ENCODE peak calls at places on chromosomes 16 and 17, in nine cellular contexts. D is GM23338, L is neural progenitor cell, M is hepatocyte, Q is GM23248, B is HCT116, F is MM.1S, T is OCI-LY7, U is SK-N-SH. S is an unnamed sample.

GRCh38 chr16:2078096-2078495 is 30.3 kb downstream of the TSC2 start:
- DNase-seq in D (no peak), L (no peak), B (no peak), M (no peak), T (no peak), U (no peak), Q (no peak), F (no peak), S (no peak)

GRCh38 chr17:7060165-7060890 is 16.4 kb upstream of the SLC16A11 start:
- DNase-seq in T (no peak), B (peak), F (peak), D (no peak), M (no peak), L (no peak), Q (peak), U (no peak), S (peak)

GRCh38 chr17:73210002-73210678 is 17.3 kb downstream of the COG1 start:
- DNase-seq in B (no peak), L (no peak), D (no peak), Q (peak), M (no peak), T (no peak), U (peak), F (no peak), S (peak)

GRCh38 chr16:53085539-53086450 is 31.0 kb downstream of the CHD9 start:
- DNase-seq in U (peak), T (no peak), Q (peak), M (peak), L (no peak), B (no peak), D (no peak), F (no peak), S (no peak)

GRCh38 chr17:1484586-1485310 is 7.7 kb downstream of the MYO1C start:
- DNase-seq in T (peak), U (peak), D (peak), B (peak), L (peak), Q (peak), F (peak), M (peak), S (peak)

GRCh38 chr16:82649766-82650165 is 23.0 kb downstream of the CDH13 start:
- DNase-seq in U (no peak), B (no peak), T (no peak), F (no peak), M (no peak), L (no peak), Q (no peak), D (no peak), S (no peak)

GRCh38 chr16:27223701-27224100 is 20.4 kb downstream of the KDM8 start:
- DNase-seq in D (no peak), Q (no peak), L (no peak), M (no peak), T (no peak), F (no peak), U (no peak), B (no peak), S (no peak)

GRCh38 chr16:53654946-53655345 is 48.7 kb downstream of the RPGRIP1L start:
- DNase-seq in B (no peak), Q (no peak), T (no peak), D (no peak), F (no peak), M (no peak), U (no peak), L (no peak), S (no peak)

GRCh38 chr16:1206326-1206725 is 18.7 kb downstream of the TPSG1 start:
- DNase-seq in D (no peak), L (no peak), Q (no peak), B (no peak), F (no peak), U (no peak), T (no peak), M (no peak), S (no peak)

GRCh38 chr16:50011707-50012106 is 13.3 kb upstream of the CNEP1R1 start:
- DNase-seq in Q (no peak), F (no peak), L (no peak), D (no peak), U (no peak), B (no peak), T (no peak), M (no peak), S (no peak)

GRCh38 chr16:1746693-1747195 is 24.6 kb downstream of the NME3 start:
- DNase-seq in U (no peak), Q (no peak), D (no peak), M (no peak), F (no peak), T (no peak), L (no peak), B (no peak), S (no peak)

GRCh38 chr17:50908860-50909764 is 43.0 kb upstream of the TOB1 start:
- DNase-seq in L (peak), D (peak), M (peak), T (no peak), F (no peak), B (no peak), Q (no peak), U (no peak), S (no peak)

GRCh38 chr16:79261461-79261860 is 339.1 kb downstream of the MAF start:
- DNase-seq in Q (no peak), U (peak), M (peak), T (no peak), D (peak), F (no peak), B (no peak), L (peak), S (no peak)

GRCh38 chr16:89599451-89599858 is 14.0 kb upstream of the DPEP1 start:
- DNase-seq in M (peak), U (peak), L (peak), F (peak), T (peak), B (peak), D (peak), Q (peak), S (peak)

GRCh38 chr17:1714488-1714979 is 4.4 kb upstream of the TLCD2 start:
- DNase-seq in T (no peak), F (no peak), M (peak), Q (peak), U (peak), D (peak), L (peak), B (peak), S (peak)

GRCh38 chr17:44110823-44111633 is 12.4 kb downstream of the HDAC5 start:
- DNase-seq in M (peak), U (peak), D (peak), T (peak), B (no peak), F (peak), Q (peak), L (peak), S (peak)

GRCh38 chr16:57476546-57477410 is 9.5 kb downstream of the DOK4 start:
- DNase-seq in T (no peak), B (no peak), L (no peak), F (no peak), Q (no peak), M (no peak), U (peak), D (peak), S (no peak)

GRCh38 chr16:49557070-49557446 is 183.5 kb downstream of the C16orf78 start:
- DNase-seq in L (peak), F (no peak), T (no peak), U (no peak), M (peak), Q (no peak), B (no peak), D (peak), S (no peak)

GRCh38 chr17:57195790-57196460 is 60.4 kb upstream of the MSI2 start:
- DNase-seq in U (no peak), F (no peak), B (no peak), Q (peak), L (no peak), D (no peak), T (no peak), M (no peak), S (no peak)

GRCh38 chr16:73268311-73268997 is 220.5 kb upstream of the ZFHX3 start:
- DNase-seq in M (no peak), U (peak), L (peak), F (no peak), B (no peak), Q (peak), D (peak), T (no peak), S (no peak)

GRCh38 chr16:3606441-3606840 is 5.0 kb downstream of the SLX4 start:
- DNase-seq in T (no peak), L (no peak), F (no peak), M (no peak), D (no peak), Q (no peak), U (no peak), B (no peak), S (no peak)

GRCh38 chr16:80913397-80913796 is 93.3 kb downstream of the CMC2 start:
- DNase-seq in B (no peak), M (no peak), T (no peak), D (no peak), U (no peak), F (no peak), L (no peak), Q (no peak), S (no peak)

GRCh38 chr17:27579304-27579703 is 51.7 kb upstream of the LGALS9 start:
- DNase-seq in Q (no peak), U (no peak), L (no peak), D (no peak), T (no peak), B (no peak), M (no peak), F (no peak), S (no peak)

GRCh38 chr17:27577884-27578717 is 52.9 kb upstream of the LGALS9 start:
- DNase-seq in D (no peak), B (no peak), M (peak), T (no peak), U (peak), L (no peak), F (no peak), Q (peak), S (no peak)

GRCh38 chr17:27581016-27581415 is 50.0 kb upstream of the LGALS9 start:
- DNase-seq in D (no peak), B (no peak), T (no peak), L (no peak), M (no peak), U (no peak), Q (no peak), F (no peak), S (no peak)

GRCh38 chr17:27578718-27579085 is 52.3 kb upstream of the LGALS9 start:
- DNase-seq in T (no peak), U (no peak), B (no peak), L (no peak), Q (peak), M (peak), D (no peak), F (no peak), S (no peak)

DNA sequence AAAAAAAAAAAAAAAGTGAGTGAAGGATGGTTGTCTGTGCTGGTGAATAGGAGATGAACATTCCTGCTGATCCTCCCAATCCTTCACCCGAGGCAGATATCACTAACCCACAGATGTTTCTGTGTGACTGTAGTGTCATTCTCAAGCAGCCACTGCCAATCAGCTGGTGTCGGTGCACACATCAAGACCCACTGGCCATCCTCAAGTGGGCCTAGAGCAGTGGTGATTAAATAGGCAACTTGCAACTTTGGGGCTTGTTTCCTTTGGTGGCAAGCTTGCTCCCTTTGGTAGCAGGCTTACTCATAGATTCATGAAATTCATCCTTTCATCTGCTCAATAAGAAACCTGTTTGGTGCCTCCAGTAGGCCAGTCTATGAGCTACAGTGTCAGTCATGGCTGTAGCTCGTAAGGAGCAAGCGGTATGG is 51.1 kb upstream of the LGALS9 start:
- DNase-seq in L (no peak), Q (no peak), D (no peak), B (no peak), T (no peak), M (no peak), U (no peak), F (no peak), S (peak)
- H3K4me3 ChIP-seq in L (no peak), Q (no peak), D (no peak), B (no peak), T (no peak), M (no peak), U (no peak), F (no peak), S (no peak)

GRCh38 chr17:47844230-47844629 is 3.2 kb upstream of the SCRN2 start:
- DNase-seq in F (no peak), U (no peak), M (no peak), T (no peak), L (no peak), B (no peak), Q (peak), D (no peak), S (no peak)
- TF ChIP-seq EZH2phosphoT487 in F (no peak), U (no peak), M (no peak), T (no peak), L (no peak), B (no peak), Q (no peak), D (no peak), S (no peak)

DNA sequence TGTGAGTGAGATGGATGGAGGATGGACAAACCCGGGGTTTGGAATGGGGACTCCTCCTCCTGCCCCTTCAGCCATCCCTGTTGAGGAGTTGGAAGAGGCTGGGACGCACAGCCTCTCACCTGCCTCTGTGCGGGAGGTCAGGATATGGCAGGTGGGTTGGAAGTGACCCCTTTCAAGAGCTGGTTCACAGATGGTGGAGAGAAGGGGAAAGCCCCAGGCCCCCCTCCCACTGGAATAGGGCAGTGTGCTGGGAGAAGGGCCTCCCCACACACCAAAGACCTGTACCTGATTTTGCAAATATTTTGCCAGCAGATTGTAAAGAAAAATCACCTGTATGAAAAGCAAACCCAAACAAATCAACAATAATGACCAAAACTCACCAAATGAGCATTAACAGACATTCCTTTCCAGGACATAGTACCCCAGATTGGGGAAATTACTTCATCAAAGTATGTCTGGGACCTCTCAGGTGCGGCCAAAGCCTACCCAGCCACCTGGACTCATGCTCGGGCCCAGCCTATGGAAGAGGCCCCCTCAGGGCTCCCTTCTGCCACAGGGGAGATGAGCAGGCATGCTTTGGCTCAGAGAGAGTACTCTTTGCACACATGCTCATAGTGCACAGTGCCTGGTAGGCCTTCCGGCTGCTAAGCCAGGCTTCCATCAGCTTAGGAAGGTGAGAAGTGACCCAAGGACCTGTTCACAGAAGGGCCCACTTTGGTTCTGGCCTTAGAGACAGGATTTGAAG is 7.8 kb downstream of the SLC47A2 start:
- DNase-seq in M (no peak), L (no peak), F (no peak), T (no peak), B (no peak), U (no peak), Q (no peak), D (no peak), S (no peak)
- H3K4me3 ChIP-seq in M (no peak), L (no peak), F (no peak), T (no peak), B (no peak), U (no peak), Q (no peak), D (no peak), S (no peak)

DNA sequence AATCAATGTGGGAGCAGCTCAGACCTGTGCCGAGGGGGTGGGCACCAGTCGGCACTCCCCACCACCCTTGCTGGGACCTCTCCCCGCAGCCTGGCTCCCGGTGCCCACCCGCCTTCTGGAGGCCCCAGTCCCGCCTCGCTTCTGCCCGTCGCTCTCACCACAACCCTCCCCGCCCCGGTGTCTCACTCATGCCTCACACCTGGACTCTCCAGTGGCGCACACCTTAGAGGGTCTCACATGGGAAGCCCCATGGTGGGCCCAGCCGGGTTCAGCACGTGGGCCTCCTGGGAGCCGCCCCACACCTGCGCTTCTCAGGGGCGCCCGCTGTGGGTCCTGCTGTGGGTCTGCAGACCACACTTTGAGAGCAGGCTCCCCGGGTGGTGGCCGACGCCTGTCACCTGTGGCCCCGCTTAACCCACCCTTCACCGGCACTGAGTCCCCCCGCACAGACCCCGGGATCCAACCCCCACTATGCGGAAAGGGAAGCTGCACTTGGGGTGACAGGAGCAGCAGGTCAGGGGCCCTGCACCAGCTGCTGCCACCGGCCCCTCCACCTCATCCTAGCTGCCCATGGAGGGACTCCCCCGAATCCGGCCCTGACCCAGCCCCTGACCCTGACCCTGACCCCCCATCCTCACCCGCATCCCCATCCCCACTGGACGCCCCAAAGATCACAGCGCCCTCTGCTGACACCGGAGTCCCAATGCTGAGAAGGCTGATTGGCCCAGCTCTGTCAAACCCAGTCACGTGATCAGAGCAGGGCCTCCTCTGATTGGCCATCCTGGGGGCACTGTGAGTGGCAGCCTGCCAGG is 27.4 kb upstream of the SLC38A10 start:
- DNase-seq in B (peak), L (no peak), U (peak), Q (peak), D (peak), T (peak), F (peak), M (no peak), S (peak)
- TF ChIP-seq EZH2phosphoT487 in B (no peak), L (no peak), U (no peak), Q (no peak), D (no peak), T (no peak), F (no peak), M (no peak), S (no peak)